ENCODE peak calls at places on chromosomes 2 and 18, in nine cellular contexts. B is A172; K is AML-193; H is NCI-H748 treated with DMSO at 0.1 percent for 48 hours; F is iPS-NIHi11; M is stimulated activated CD8-positive, alpha-beta memory T cell treated with anti-CD3 and anti-CD28 coated beads, Interleukin-2, amount 100 ng/mL, for 48 hours; L is T-cell; W is iPS DF 6.9; V is AG20443. E is an unnamed sample.

GRCh38 chr2:151630372-151630771 is 103.9 kb downstream of the NEB start:
- DNase-seq in V (no peak), K (no peak), M (no peak), L (no peak), F (no peak), H (no peak), B (no peak), W (no peak), E (peak)

GRCh38 chr18:8786766-8787670 is 81.7 kb downstream of the MTCL1 start:
- DNase-seq in M (no peak), K (no peak), W (no peak), V (no peak), L (no peak), B (no peak), H (no peak), F (no peak), E (no peak)

GRCh38 chr2:107091163-107091864 is 205.3 kb upstream of the ST6GAL2 start:
- DNase-seq in H (no peak), F (peak), K (no peak), L (no peak), B (no peak), M (no peak), W (no peak), V (no peak), E (peak)

GRCh38 chr18:21134895-21135294 is 23.3 kb upstream of the ROCK1 start:
- DNase-seq in W (no peak), B (no peak), H (no peak), F (no peak), V (no peak), L (peak), M (no peak), K (peak), E (peak)

GRCh38 chr2:53880756-53881155 is 21.0 kb upstream of the GPR75 start:
- DNase-seq in L (no peak), F (no peak), K (no peak), M (no peak), H (no peak), V (peak), W (no peak), B (peak), E (peak)

GRCh38 chr2:75560768-75561565 is at the start of gene EVA1A:
- DNase-seq in V (peak), B (peak), K (no peak), H (peak), W (peak), M (no peak), L (no peak), F (peak), E (peak)

GRCh38 chr18:55779711-55780590 is 192.0 kb upstream of the TCF4 start:
- DNase-seq in B (no peak), H (no peak), M (no peak), W (no peak), L (no peak), K (no peak), V (peak), F (peak), E (no peak)

GRCh38 chr18:64137914-64138313 is 11.0 kb downstream of the LINC00305 start:
- DNase-seq in K (no peak), L (no peak), M (no peak), V (no peak), B (no peak), W (no peak), H (no peak), F (no peak), E (no peak)

GRCh38 chr18:36095936-36096519 is 28.7 kb upstream of the RPRD1A start:
- DNase-seq in L (no peak), M (no peak), W (peak), V (peak), B (peak), K (peak), H (peak), F (peak), E (peak)

GRCh38 chr2:143030127-143030526 is 99.1 kb upstream of the ARHGAP15 start:
- DNase-seq in L (no peak), F (no peak), W (no peak), M (no peak), K (peak), B (no peak), H (no peak), V (no peak), E (no peak)

GRCh38 chr18:58449366-58449935 is 179.4 kb downstream of the ALPK2 start:
- DNase-seq in K (no peak), F (peak), L (no peak), B (peak), H (no peak), M (no peak), W (no peak), V (peak), E (no peak)